ENCODE peak calls at places on chromosomes 11 and 22, in nine cellular contexts. B is lower lobe of right lung; E is naive thymus-derived CD4-positive, alpha-beta T cell; P is CD4-positive, CD25-positive, alpha-beta regulatory T cell; T is CD4-positive, alpha-beta memory T cell; S is CD8-positive, alpha-beta memory T cell; V is ascending aorta; K is heart right ventricle; Q is PC-3. W is an unnamed sample.

GRCh38 chr11:77101043-77101537 is 1.6 kb upstream of the OMP start:
- DNase-seq in B (peak; percentile 5), E (no peak), P (no peak), T (no peak), S (no peak), V (no peak), K (no peak), Q (peak; percentile 68), W (no peak)

GRCh38 chr11:45323598-45324249 is 37.6 kb upstream of the SYT13 start:
- DNase-seq in B (no peak), E (no peak), P (no peak), T (no peak), S (no peak), V (peak; percentile 52), K (no peak), Q (no peak), W (peak; percentile 30)

GRCh38 chr11:126661051-126661450 is 305.6 kb downstream of the ST3GAL4 start:
- DNase-seq in B (no peak), E (no peak), P (no peak), T (no peak), S (no peak), V (no peak), K (no peak), Q (no peak), W (no peak)

GRCh38 chr11:119727523-119728081 is 1.4 kb downstream of the NECTIN1 start:
- DNase-seq in B (peak; percentile 61), E (peak; percentile 11), P (no peak), T (no peak), S (peak; percentile 11), V (no peak), K (peak; percentile 44), Q (peak; percentile 60), W (no peak)

GRCh38 chr22:42633013-42633412 is 7.4 kb downstream of the ATP5MGL start:
- DNase-seq in B (no peak), E (no peak), P (no peak), T (no peak), S (no peak), V (no peak), K (no peak), Q (no peak), W (no peak)

GRCh38 chr11:122742350-122742749 is 86.8 kb downstream of the UBASH3B start:
- DNase-seq in B (no peak), E (no peak), P (no peak), T (no peak), S (no peak), V (no peak), K (no peak), Q (no peak), W (no peak)

GRCh38 chr11:73383249-73384126 is 7.3 kb downstream of the RELT start:
- DNase-seq in B (no peak), E (no peak), P (no peak), T (no peak), S (no peak), V (no peak), K (no peak), Q (no peak), W (no peak)

GRCh38 chr22:20777420-20778177 is 3.7 kb downstream of the SERPIND1 start:
- DNase-seq in B (no peak), E (no peak), P (no peak), T (no peak), S (no peak), V (no peak), K (no peak), Q (peak; percentile 94), W (no peak)

GRCh38 chr11:77066229-77067023 is at the start of gene CAPN5:
- DNase-seq in B (peak; percentile 93), E (peak; percentile 85), P (peak; percentile 82), T (peak; percentile 87), S (peak; percentile 83), V (peak; percentile 96), K (peak; percentile 95), Q (peak; percentile 97), W (peak; percentile 89)

GRCh38 chr11:131409307-131409706 is 38.9 kb downstream of the NTM start:
- DNase-seq in B (no peak), E (no peak), P (no peak), T (no peak), S (no peak), V (no peak), K (no peak), Q (no peak), W (peak; percentile 32)

GRCh38 chr11:20363149-20363499 is 390 bp upstream of the HTATIP2 start:
- DNase-seq in B (no peak), E (no peak), P (no peak), T (no peak), S (no peak), V (no peak), K (no peak), Q (peak; percentile 5), W (no peak)

GRCh38 chr11:20362481-20362880 is 1.0 kb upstream of the HTATIP2 start:
- DNase-seq in B (no peak), E (no peak), P (no peak), T (no peak), S (no peak), V (no peak), K (no peak), Q (no peak), W (no peak)

GRCh38 chr11:20367313-20367948 is 3.9 kb downstream of the HTATIP2 start:
- DNase-seq in B (no peak), E (no peak), P (peak; percentile 27), T (no peak), S (no peak), V (peak; percentile 80), K (no peak), Q (peak; percentile 93), W (peak; percentile 69)

GRCh38 chr11:20363500-20364411 is at the start of gene HTATIP2:
- DNase-seq in B (peak; percentile 81), E (peak; percentile 73), P (peak; percentile 75), T (peak; percentile 74), S (peak; percentile 75), V (peak; percentile 82), K (peak; percentile 75), Q (peak; percentile 54), W (peak; percentile 72)

GRCh38 chr11:20364412-20364792 is 888 bp downstream of the HTATIP2 start:
- DNase-seq in B (no peak), E (no peak), P (no peak), T (no peak), S (no peak), V (no peak), K (no peak), Q (peak; percentile 31), W (no peak)
- H3K4me3 ChIP-seq in B (peak overlapping the region; percentile 75), E (peak overlapping the region; percentile 73), P (peak overlapping the region; percentile 89), T (peak overlapping the region; percentile 24), S (peak overlapping the region; percentile 78), V (peak overlapping the region; percentile 91), K (peak overlapping the region; percentile 93), Q (peak overlapping the region; percentile 67), W (peak overlapping the region; percentile 97)

GRCh38 chr11:26843539-26843938 is 121.7 kb upstream of the SLC5A12 start:
- DNase-seq in B (no peak), E (no peak), P (no peak), T (no peak), S (no peak), V (no peak), K (no peak), Q (no peak), W (no peak)

GRCh38 chr11:26842458-26842841 is 120.6 kb upstream of the SLC5A12 start:
- DNase-seq in B (no peak), E (no peak), P (no peak), T (no peak), S (no peak), V (no peak), K (no peak), Q (no peak), W (no peak)

GRCh38 chr11:26839911-26840705 is 118.2 kb upstream of the SLC5A12 start:
- DNase-seq in B (no peak), E (no peak), P (no peak), T (no peak), S (no peak), V (no peak), K (no peak), Q (no peak), W (no peak)

GRCh38 chr11:26842883-26843282 is 121.0 kb upstream of the SLC5A12 start:
- DNase-seq in B (no peak), E (no peak), P (no peak), T (no peak), S (no peak), V (no peak), K (no peak), Q (no peak), W (no peak)

GRCh38 chr11:26841818-26842457 is 120.1 kb upstream of the SLC5A12 start:
- DNase-seq in B (no peak), E (no peak), P (no peak), T (no peak), S (no peak), V (peak; percentile 70), K (no peak), Q (no peak), W (no peak)
- H3K27ac ChIP-seq in B (peak overlapping the region; percentile 9), E (no peak overlapping the region), P (no peak overlapping the region), T (no peak overlapping the region), S (no peak overlapping the region), V (peak overlapping the region; percentile 94), K (peak overlapping the region; percentile 4), Q (no peak overlapping the region), W (peak overlapping the region; percentile 35)

GRCh38 chr11:65459552-65459951 is 37.0 kb downstream of the NEAT1 start:
- DNase-seq in B (no peak), E (no peak), P (no peak), T (no peak), S (no peak), V (no peak), K (no peak), Q (no peak), W (no peak)
- H3K4me3 ChIP-seq in B (no peak overlapping the region), E (no peak overlapping the region), P (no peak overlapping the region), T (no peak overlapping the region), S (no peak overlapping the region), V (no peak overlapping the region), K (no peak overlapping the region), Q (no peak overlapping the region), W (no peak overlapping the region)

GRCh38 chr11:18684267-18684666 is 14.3 kb upstream of the TMEM86A start:
- DNase-seq in B (no peak), E (no peak), P (no peak), T (no peak), S (no peak), V (no peak), K (no peak), Q (no peak), W (no peak)
- H3K27ac ChIP-seq in B (no peak overlapping the region), E (no peak overlapping the region), P (no peak overlapping the region), T (no peak overlapping the region), S (no peak overlapping the region), V (no peak overlapping the region), K (no peak overlapping the region), Q (no peak overlapping the region), W (no peak overlapping the region)

DNA sequence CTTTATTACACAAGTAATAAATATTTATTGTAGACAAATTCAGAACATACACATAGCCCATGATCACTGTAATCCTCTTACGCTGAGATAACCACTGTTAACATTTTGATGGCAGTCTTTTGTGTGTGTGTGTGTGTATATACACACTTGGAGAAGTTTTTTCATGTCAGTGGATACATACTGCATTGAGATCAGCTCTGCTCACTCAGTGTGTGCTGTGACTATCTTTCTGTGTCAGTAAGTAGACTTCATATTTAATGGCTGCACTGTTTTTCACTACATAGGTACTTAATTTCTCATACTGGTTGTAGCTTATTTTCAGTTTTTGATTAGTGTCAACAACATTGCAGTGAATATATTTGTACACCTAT is 82.9 kb downstream of the FAM83F start:
- DNase-seq in B (no peak), E (no peak), P (no peak), T (no peak), S (no peak), V (no peak), K (no peak), Q (no peak), W (no peak)
- H3K4me3 ChIP-seq in B (no peak overlapping the region), E (no peak overlapping the region), P (peak overlapping the region; percentile 19), T (no peak overlapping the region), S (no peak overlapping the region), V (no peak overlapping the region), K (no peak overlapping the region), Q (peak overlapping the region; percentile 47), W (no peak overlapping the region)